ENCODE peak calls at places on chromosome 11, in four cellular contexts. D is PC-3; S is GM23248; C is CD4-positive, alpha-beta memory T cell. T is an unnamed sample.

GRCh38 chr11:122394326-122394725 is 261.2 kb upstream of the UBASH3B start:
- DNase-seq in C (no peak), S (no peak), D (no peak), T (peak; percentile 12)

GRCh38 chr11:5689551-5689983 is at the start of gene TRIM22:
- DNase-seq in D (no peak), S (peak; percentile 88), C (peak; percentile 70), T (peak; percentile 26)

GRCh38 chr11:79198898-79199250 is 242.0 kb downstream of the TENM4 start:
- DNase-seq in C (no peak), D (peak; percentile 48), S (peak; percentile 31), T (no peak)

GRCh38 chr11:89633125-89633695 is 76.9 kb upstream of the TRIM77 start:
- DNase-seq in D (no peak), S (no peak), C (no peak), T (no peak)

GRCh38 chr11:12600829-12601228 is 73.4 kb upstream of the TEAD1 start:
- DNase-seq in C (no peak), S (no peak), D (no peak), T (no peak)

GRCh38 chr11:106091480-106092123 is 14.1 kb downstream of the AASDHPPT start:
- DNase-seq in C (no peak), S (peak; percentile 79), D (peak; percentile 65), T (no peak)

GRCh38 chr11:86738615-86739014 is 61.7 kb upstream of the PRSS23 start:
- DNase-seq in C (no peak), S (no peak), D (no peak), T (no peak)

GRCh38 chr11:126416542-126417090 is 61.1 kb downstream of the ST3GAL4 start:
- DNase-seq in C (peak; percentile 38), D (no peak), S (peak; percentile 95), T (no peak)

GRCh38 chr11:106017088-106017487 is 5.0 kb downstream of the MSANTD4 start:
- DNase-seq in C (no peak), S (no peak), D (no peak), T (no peak)

GRCh38 chr11:81394324-81394723 is 1339.3 kb downstream of the FAM181B start:
- DNase-seq in C (no peak), D (no peak), S (no peak), T (no peak)

GRCh38 chr11:29293825-29294224 is 723.0 kb downstream of the KCNA4 start:
- DNase-seq in C (no peak), S (peak; percentile 77), D (peak; percentile 84), T (no peak)

GRCh38 chr11:59224419-59224928 is 11.7 kb upstream of the MPEG1 start:
- DNase-seq in S (peak; percentile 60), D (peak; percentile 42), C (no peak), T (peak; percentile 25)

GRCh38 chr11:69080361-69080973 is 31.7 kb downstream of the TPCN2 start:
- DNase-seq in D (peak; percentile 93), C (peak; percentile 24), S (peak; percentile 80), T (peak; percentile 94)
- H3K36me3 ChIP-seq in D (peaks cover 7% of the 10 kb centered on the region), C (no peaks in the 10 kb centered on the region), S (no peaks in the 10 kb centered on the region), T (peaks cover 7% of the 10 kb centered on the region)

GRCh38 chr11:72227316-72228228 is 3.0 kb downstream of the INPPL1 start:
- DNase-seq in S (peak; percentile 27), D (peak; percentile 17), C (no peak), T (no peak)

GRCh38 chr11:72228229-72228843 is 3.8 kb downstream of the INPPL1 start:
- DNase-seq in D (no peak), S (peak; percentile 49), C (no peak), T (no peak)

GRCh38 chr11:72224587-72225410 is at the start of gene INPPL1:
- DNase-seq in S (peak; percentile 77), C (peak; percentile 27), D (peak; percentile 43), T (peak; percentile 43)

GRCh38 chr11:72225411-72225951 is 914 bp downstream of the INPPL1 start:
- DNase-seq in D (peak; percentile 31), C (peak; percentile 14), S (peak; percentile 45), T (no peak)

DNA sequence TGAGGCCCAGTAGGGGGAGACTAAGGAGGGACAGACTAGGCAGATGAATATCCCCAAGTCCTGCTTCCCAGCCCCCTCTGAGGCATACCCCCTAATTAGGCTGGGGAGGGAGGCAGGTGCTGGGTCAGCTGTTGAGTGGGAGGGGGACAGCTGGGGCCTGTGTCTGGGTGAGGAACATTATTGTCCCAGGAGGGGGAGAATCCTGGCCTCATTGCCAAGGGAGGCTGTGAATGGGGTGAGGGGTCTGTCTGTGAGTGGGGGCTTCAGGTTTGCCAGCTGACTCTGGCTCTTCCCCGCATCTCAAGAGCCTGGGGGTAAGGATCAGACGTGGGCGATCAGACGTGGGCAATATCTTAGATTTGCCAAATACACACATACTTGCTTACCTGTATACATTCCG is 2.1 kb downstream of the INPPL1 start:
- DNase-seq in C (no peak), D (no peak), S (no peak), T (no peak)
- H3K36me3 ChIP-seq in C (peaks cover 28% of the 10 kb centered on the region), D (peaks cover 33% of the 10 kb centered on the region), S (peaks cover 29% of the 10 kb centered on the region), T (peaks cover 63% of the 10 kb centered on the region)

GRCh38 chr11:35192347-35192746 is 53.4 kb downstream of the CD44 start:
- DNase-seq in S (peak; percentile 57), D (no peak), C (no peak), T (peak; percentile 19)

GRCh38 chr11:35190804-35191348 is 51.9 kb downstream of the CD44 start:
- DNase-seq in D (no peak), C (no peak), S (no peak), T (no peak)

GRCh38 chr11:35187996-35188395 is 49.0 kb downstream of the CD44 start:
- DNase-seq in D (no peak), S (no peak), C (no peak), T (no peak)

GRCh38 chr11:35193767-35194166 is 54.8 kb downstream of the CD44 start:
- DNase-seq in C (no peak), S (no peak), D (no peak), T (no peak)
- H3K36me3 ChIP-seq in C (peaks cover 90% of the 10 kb centered on the region), S (peaks cover 93% of the 10 kb centered on the region), D (peaks cover 86% of the 10 kb centered on the region), T (peaks cover 100% of the 10 kb centered on the region)

GRCh38 chr11:69903206-69903605 is 84.0 kb upstream of the FGF3 start:
- DNase-seq in D (no peak), S (no peak), C (no peak), T (no peak)

GRCh38 chr11:69898123-69898522 is 78.9 kb upstream of the FGF3 start:
- DNase-seq in S (no peak), C (no peak), D (no peak), T (no peak)

GRCh38 chr11:69902337-69902736 is 83.1 kb upstream of the FGF3 start:
- DNase-seq in C (no peak), D (no peak), S (no peak), T (no peak)

GRCh38 chr11:69896250-69896649 is 77.0 kb upstream of the FGF3 start:
- DNase-seq in C (no peak), D (no peak), S (no peak), T (no peak)

DNA sequence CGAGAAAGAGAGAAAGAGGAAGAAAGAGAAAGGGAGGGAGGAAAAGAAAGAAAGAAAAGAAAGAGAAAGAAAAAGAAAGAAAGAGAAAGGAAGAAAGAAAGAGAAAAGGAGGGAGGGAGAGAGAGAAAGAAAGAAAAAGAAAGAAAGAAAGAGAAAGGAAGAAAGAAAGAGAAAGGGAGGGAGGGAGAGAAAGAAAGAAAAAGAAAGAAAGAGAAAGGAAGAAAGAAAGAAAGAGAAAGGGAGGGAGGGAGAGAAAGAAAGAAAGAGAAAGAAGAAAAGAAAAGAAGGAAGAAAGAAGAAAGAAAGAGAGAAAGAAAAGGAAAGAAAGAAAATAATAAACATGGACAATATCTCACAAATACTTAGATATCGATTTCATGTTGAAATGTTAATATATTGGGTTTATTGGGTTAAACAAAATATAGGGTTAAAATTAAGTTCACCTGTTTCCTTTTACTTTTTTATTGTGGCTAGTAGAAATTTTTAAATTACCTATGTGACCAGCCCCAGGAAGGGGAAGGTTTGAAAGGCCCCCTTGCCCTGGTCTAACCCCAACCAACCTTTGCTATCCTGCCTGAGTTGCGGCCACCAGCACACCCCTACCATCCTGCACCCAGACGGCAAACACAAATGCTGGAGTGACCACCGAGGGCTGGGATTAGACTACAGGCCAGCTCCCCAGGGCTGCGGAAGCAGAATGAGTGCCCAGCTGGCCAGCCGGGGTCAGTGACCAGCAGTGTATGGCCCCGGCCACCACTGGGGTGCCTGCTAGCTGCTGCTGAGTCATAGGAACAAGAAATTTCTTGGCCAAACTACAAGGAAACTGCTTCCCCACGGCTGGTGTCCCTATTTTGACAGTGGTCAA is 81.0 kb upstream of the FGF3 start:
- DNase-seq in C (no peak), S (no peak), D (peak; percentile 14), T (peak; percentile 75)
- H3K36me3 ChIP-seq in C (no peaks in the 10 kb centered on the region), S (no peaks in the 10 kb centered on the region), D (no peaks in the 10 kb centered on the region), T (no peaks in the 10 kb centered on the region)

GRCh38 chr11:112861356-112861755 is 99.9 kb upstream of the NCAM1 start:
- DNase-seq in D (no peak), C (no peak), S (no peak), T (no peak)

GRCh38 chr11:112859787-112860186 is 101.4 kb upstream of the NCAM1 start:
- DNase-seq in C (no peak), S (no peak), D (no peak), T (no peak)

GRCh38 chr11:112863304-112863703 is 97.9 kb upstream of the NCAM1 start:
- DNase-seq in D (no peak), S (no peak), C (no peak), T (no peak)

DNA sequence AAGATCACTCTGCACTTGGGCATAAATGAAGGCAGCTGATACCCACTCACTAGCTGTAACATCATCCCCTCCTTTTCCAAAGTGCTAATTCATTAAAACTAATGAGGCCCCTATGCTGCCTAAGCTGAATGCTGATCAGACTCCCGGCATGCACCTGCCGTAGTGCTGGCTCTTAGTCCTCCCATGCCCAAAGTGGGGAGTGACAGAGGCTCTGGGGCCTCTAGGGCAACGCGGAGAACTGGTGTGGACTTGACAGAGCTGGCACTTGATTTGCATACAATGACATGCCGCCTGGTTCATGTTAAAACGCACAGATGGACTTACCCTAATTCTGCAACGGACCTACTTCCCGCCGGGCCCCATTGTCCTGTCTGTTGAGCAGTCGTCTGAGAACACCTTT is 96.5 kb upstream of the NCAM1 start:
- DNase-seq in S (no peak), D (no peak), C (no peak), T (no peak)
- H3K36me3 ChIP-seq in S (no peaks in the 10 kb centered on the region), D (no peaks in the 10 kb centered on the region), C (no peaks in the 10 kb centered on the region), T (no peaks in the 10 kb centered on the region)

GRCh38 chr11:57409321-57410100 is 17.4 kb downstream of the SLC43A3 start:
- DNase-seq in S (no peak), D (no peak), C (no peak), T (no peak)
- H3K36me3 ChIP-seq in S (peaks cover 13% of the 10 kb centered on the region), D (peaks cover 3% of the 10 kb centered on the region), C (peaks cover 39% of the 10 kb centered on the region), T (peaks cover 82% of the 10 kb centered on the region)

GRCh38 chr11:64854534-64855502 is 10.4 kb upstream of the CDC42BPG start:
- DNase-seq in S (peak; percentile 97), D (peak; percentile 100), C (no peak), T (peak; percentile 97)

GRCh38 chr11:64854157-64854533 is 9.7 kb upstream of the CDC42BPG start:
- DNase-seq in D (no peak), C (no peak), S (no peak), T (no peak)

GRCh38 chr11:64856382-64857227 is 12.2 kb upstream of the CDC42BPG start:
- DNase-seq in D (peak; percentile 99), C (no peak), S (peak; percentile 98), T (peak; percentile 94)

GRCh38 chr11:64857485-64857884 is 13.0 kb upstream of the CDC42BPG start:
- DNase-seq in D (no peak), S (no peak), C (no peak), T (no peak)

GRCh38 chr11:64855596-64856304 is 11.3 kb upstream of the CDC42BPG start:
- DNase-seq in C (no peak), D (no peak), S (peak; percentile 38), T (no peak)
- H3K36me3 ChIP-seq in C (peaks cover 45% of the 10 kb centered on the region), D (peaks cover 56% of the 10 kb centered on the region), S (peaks cover 22% of the 10 kb centered on the region), T (peaks cover 63% of the 10 kb centered on the region)

GRCh38 chr11:66233301-66233700 is 35.1 kb upstream of the RAB1B start:
- DNase-seq in D (no peak), C (no peak), S (no peak), T (no peak)
- H3K36me3 ChIP-seq in D (no peaks in the 10 kb centered on the region), C (peaks cover 73% of the 10 kb centered on the region), S (peaks cover 27% of the 10 kb centered on the region), T (peaks cover 2% of the 10 kb centered on the region)

GRCh38 chr11:109522116-109522755 is 100.2 kb downstream of the C11orf87 start:
- DNase-seq in C (no peak), S (no peak), D (no peak), T (no peak)
- H3K36me3 ChIP-seq in C (no peaks in the 10 kb centered on the region), S (no peaks in the 10 kb centered on the region), D (no peaks in the 10 kb centered on the region), T (no peaks in the 10 kb centered on the region)

T was measured in MG63.